ENCODE peak calls at places on chromosomes 1 and 21, in six cellular contexts. C is pancreas, D is AG10803, H is lower leg skin, S is body of pancreas, F is fibroblast of lung. T is an unnamed sample.

GRCh38 chr1:193519922-193520321 is 333.5 kb upstream of the B3GALT2 start:
- DNase-seq in C (no peak), D (no peak), H (no peak), S (no peak), F (no peak), T (no peak)

GRCh38 chr1:84847253-84848247 is 45.5 kb downstream of the LPAR3 start:
- DNase-seq in C (peak), D (peak), H (peak), S (peak), F (peak), T (peak)

GRCh38 chr1:22792396-22793171 is 81.9 kb downstream of the EPHB2 start:
- DNase-seq in C (no peak), D (no peak), H (no peak), S (no peak), F (no peak), T (no peak)

GRCh38 chr1:90402893-90403849 is 313.9 kb downstream of the BARHL2 start:
- DNase-seq in C (peak), D (peak), H (no peak), S (peak), F (peak), T (peak)

GRCh38 chr1:230109871-230110667 is 43.0 kb downstream of the GALNT2 start:
- DNase-seq in C (no peak), D (no peak), H (no peak), S (no peak), F (no peak), T (no peak)

GRCh38 chr1:61388586-61388985 is 306.2 kb downstream of the NFIA start:
- DNase-seq in C (no peak), D (peak), H (no peak), S (no peak), F (peak), T (no peak)

GRCh38 chr1:36802018-36802417 is 232.3 kb downstream of the GRIK3 start:
- DNase-seq in C (no peak), D (no peak), H (no peak), S (no peak), F (no peak), T (no peak)

GRCh38 chr1:218659911-218660677 is 315.0 kb downstream of the TGFB2 start:
- DNase-seq in C (no peak), D (peak), H (no peak), S (no peak), F (peak), T (peak)

GRCh38 chr1:222754386-222755139 is 17.6 kb downstream of the FAM177B start:
- DNase-seq in C (peak), D (peak), H (peak), S (peak), F (peak), T (peak)

GRCh38 chr1:192579319-192579738 is 3.8 kb downstream of the RGS1 start:
- DNase-seq in C (no peak), D (no peak), H (no peak), S (no peak), F (peak), T (no peak)

GRCh38 chr1:239987103-239987745 is 104.5 kb upstream of the FMN2 start:
- DNase-seq in C (peak), D (peak), H (no peak), S (peak), F (peak), T (no peak)

GRCh38 chr1:178238722-178239510 is 145.0 kb downstream of the RASAL2 start:
- DNase-seq in C (no peak), D (peak), H (no peak), S (no peak), F (peak), T (peak)

GRCh38 chr1:233945573-233945972 is 41.1 kb downstream of the SLC35F3 start:
- DNase-seq in C (no peak), D (no peak), H (no peak), S (no peak), F (peak), T (peak)

GRCh38 chr1:165635329-165635728 is 4.3 kb downstream of the MGST3 start:
- DNase-seq in C (no peak), D (peak), H (no peak), S (no peak), F (no peak), T (peak)

GRCh38 chr1:226643701-226644540 is 95.2 kb downstream of the ITPKB start:
- DNase-seq in C (no peak), D (no peak), H (peak), S (no peak), F (no peak), T (no peak)

GRCh38 chr21:45822429-45823099 is 159.0 kb upstream of the COL6A1 start:
- DNase-seq in C (no peak), D (no peak), H (peak), S (no peak), F (no peak), T (no peak)

GRCh38 chr1:85992756-85993155 is 163.8 kb downstream of the COL24A1 start:
- DNase-seq in C (no peak), D (peak), H (no peak), S (no peak), F (peak), T (no peak)

DNA sequence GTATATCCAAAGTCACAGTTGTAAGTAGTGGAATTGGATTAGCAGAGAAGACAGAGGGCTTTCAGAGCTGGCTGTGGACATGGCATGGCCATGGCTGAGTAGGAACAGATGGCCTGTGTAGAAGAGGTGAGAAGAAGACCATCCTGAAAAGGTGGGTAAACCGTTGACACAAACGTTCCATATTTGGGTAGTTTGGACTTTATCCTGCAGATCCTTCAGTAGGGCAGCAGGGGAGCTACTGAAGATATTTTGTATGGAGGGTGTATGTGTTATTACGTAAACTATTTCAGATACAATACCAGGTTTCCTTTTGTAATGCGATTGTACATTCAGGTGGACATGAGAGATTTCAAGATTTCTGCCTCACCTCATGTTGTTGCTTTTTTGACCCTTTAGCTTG is 1.6 kb downstream of the UTP11 start:
- DNase-seq in C (no peak), D (no peak), H (no peak), S (no peak), F (no peak), T (no peak)
- TF ChIP-seq CTCF in C (no peak), D (peak), H (no peak), S (no peak), F (no peak), T (peak)

GRCh38 chr1:186648606-186649005 is 31.6 kb downstream of the PTGS2 start:
- DNase-seq in C (no peak), D (no peak), H (no peak), S (no peak), F (no peak), T (no peak)

GRCh38 chr1:186643600-186643999 is 36.6 kb downstream of the PTGS2 start:
- DNase-seq in C (no peak), D (peak), H (no peak), S (no peak), F (peak), T (no peak)
- H3K4me3 ChIP-seq in C (no peak), D (no peak), H (no peak), S (no peak), F (no peak), T (no peak)

DNA sequence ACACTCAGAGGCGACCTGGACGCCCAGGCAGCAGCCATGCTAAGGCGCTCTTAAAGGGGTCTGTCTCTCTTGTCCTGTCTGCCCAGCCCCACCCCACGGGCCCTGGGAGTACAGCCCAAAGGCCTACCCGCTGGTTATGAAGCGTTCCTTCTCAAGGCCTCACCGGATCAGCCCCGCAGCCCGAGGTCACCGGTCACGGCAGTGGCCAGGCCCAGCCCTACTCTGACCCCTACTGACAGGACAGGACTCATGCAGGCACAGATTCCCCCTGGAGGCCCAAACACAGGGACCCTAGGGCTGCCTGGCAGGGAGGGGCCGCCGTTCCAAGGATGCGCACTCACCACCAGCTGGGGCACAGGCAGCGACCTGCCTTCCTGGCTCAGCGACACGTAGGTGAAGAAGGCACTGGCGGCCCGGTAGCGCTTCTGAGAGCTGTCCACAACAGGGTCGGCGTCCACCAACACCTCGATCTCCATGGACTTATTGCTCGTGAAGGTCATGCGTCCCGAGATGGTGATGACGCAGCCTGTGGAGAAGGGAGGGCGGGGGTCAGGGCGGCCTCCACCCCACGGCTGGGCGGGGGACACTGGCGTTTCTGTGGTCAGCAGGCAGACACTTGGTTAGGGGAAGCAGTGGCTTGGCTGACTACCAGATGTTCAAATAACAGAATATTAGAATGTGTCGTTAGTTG is 20.0 kb upstream of the GPR153 start:
- DNase-seq in C (no peak), D (no peak), H (no peak), S (no peak), F (no peak), T (no peak)
- TF ChIP-seq CTCF in C (no peak), D (peak), H (no peak), S (no peak), F (peak), T (peak)

DNA sequence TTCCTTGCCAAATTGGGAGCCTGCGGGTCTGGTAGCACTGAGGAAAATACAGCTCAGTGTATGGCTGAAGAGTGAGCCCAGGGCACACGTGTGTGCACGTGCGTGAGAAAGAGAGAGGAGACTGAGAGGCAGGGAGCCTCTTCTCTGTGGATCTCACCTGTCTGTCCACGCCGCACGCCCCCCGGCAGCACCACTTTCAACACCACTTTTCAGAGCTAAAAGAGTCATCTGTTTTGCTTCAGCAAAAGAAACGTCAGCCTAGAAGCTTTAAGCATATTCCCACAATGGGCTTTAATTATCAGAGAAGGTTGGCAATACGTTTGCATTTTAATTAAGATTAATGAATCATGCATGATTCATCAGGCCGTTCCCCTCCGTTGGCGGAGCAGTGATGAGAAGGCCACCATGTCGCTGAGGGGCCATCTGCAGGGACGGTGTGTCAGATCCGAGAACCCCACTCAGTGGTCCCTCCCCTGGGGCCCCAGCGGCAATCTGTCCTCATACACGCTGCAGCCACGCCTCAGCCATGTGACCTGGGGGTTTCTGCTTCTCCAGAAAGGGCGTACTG is 56.8 kb downstream of the SIK1 start:
- DNase-seq in C (no peak), D (peak), H (no peak), S (no peak), F (peak), T (no peak)
- H3K4me3 ChIP-seq in C (no peak), D (no peak), H (no peak), S (no peak), F (no peak), T (no peak)

DNA sequence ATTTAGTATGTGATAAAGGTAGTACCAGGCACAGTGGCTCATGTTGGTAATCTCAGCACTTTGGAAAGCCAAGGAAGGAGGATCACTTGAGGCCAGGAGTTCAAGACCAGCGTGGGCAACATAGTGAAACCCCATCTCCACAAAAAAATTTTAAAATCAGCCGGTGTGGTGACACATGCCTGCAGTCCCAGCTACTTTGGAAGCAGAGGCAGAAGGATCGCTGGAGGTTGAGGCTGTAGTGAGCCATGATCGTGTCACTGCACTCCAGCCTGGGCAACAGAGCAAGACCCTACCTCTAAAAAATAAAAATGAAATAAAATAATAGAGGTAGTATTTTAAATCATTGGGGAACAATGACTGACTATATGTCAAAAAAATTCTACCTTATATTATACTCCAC is 17.2 kb downstream of the SASS6 start:
- DNase-seq in C (no peak), D (no peak), H (no peak), S (no peak), F (no peak), T (no peak)
- TF ChIP-seq CTCF in C (no peak), D (no peak), H (no peak), S (no peak), F (no peak), T (no peak)

DNA sequence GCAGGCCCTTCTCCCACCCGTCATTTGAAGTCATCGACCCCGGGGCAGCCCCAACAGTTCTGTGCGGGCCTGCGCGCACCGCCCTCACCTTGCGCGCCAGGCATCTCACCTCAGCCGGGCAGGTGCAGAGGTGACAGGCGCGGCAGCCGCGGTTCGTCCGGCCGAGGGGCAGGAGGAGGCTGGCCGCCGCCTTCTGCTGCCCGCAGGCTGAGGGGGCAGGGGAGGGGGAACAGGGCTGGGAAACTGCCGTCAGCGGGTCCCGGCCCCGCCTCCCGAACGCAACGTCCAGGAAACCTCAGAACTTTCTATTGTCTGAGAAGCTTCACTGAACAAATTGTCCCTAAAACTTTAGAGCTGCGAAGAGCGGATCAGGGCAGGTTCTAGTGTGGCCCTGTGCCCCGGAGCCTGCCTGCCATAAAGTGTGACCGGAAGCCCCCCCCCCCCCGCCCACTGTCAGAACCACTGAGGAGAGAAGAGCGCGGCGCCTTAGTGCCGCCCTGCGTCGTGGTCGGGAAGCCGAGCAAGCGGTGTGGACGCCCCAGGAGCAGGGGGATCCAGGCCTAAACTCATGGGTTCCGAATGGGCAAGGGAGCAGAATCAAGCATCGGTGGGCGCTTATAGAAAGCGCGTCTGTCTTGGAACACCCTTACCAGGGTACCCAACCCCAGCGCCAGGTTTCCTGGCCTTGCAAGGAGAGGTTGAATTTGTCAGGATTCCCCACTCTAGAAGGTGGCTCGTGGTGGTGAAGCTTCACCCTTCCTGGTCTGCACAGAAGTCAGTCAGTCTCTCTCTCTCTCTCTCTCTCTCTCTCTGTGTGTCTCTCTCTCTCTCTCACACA is 13.3 kb upstream of the TBX15 start:
- DNase-seq in C (no peak), D (peak), H (peak), S (no peak), F (no peak), T (no peak)
- H3K4me3 ChIP-seq in C (no peak), D (peak), H (no peak), S (no peak), F (no peak), T (peak)

GRCh38 chr1:60298290-60298689 is 224.7 kb upstream of the C1orf87 start:
- DNase-seq in C (no peak), D (no peak), H (no peak), S (no peak), F (no peak), T (no peak)
- TF ChIP-seq CTCF in C (no peak), D (no peak), H (no peak), S (no peak), F (no peak), T (no peak)